ENCODE peak calls at places on chromosomes 5 and 9, in seven cellular contexts. Q is NT2/D1; T is ELR; J is anterior cingulate cortex; A is activated CD8-positive, alpha-beta T cell treated with anti-CD3 and anti-CD28 coated beads for 36 hours; U is KBM-7; P is AG09319. D is an unnamed sample.

GRCh38 chr5:154356256-154356655 is 89.5 kb upstream of the SAP30L start:
- DNase-seq in A (no peak), Q (no peak), T (peak; percentile 48), U (no peak), P (no peak), J (no peak), D (peak; percentile 54)

GRCh38 chr9:137813651-137814415 is 63.7 kb upstream of the CACNA1B start:
- DNase-seq in P (no peak), J (no peak), U (no peak), Q (no peak), T (no peak), A (no peak), D (no peak)

GRCh38 chr5:174751154-174751990 is 27.0 kb downstream of the MSX2 start:
- DNase-seq in T (no peak), U (no peak), Q (no peak), A (peak; percentile 7), P (no peak), J (peak; percentile 38), D (peak; percentile 65)

GRCh38 chr5:34622046-34622435 is 34.1 kb upstream of the RAI14 start:
- DNase-seq in J (no peak), P (peak; percentile 89), Q (no peak), A (no peak), U (no peak), T (no peak), D (no peak)

GRCh38 chr5:17331649-17332048 is 114.2 kb downstream of the BASP1 start:
- DNase-seq in T (no peak), J (no peak), U (no peak), Q (no peak), A (no peak), P (no peak), D (no peak)

GRCh38 chr9:114504341-114505186 is 709 bp downstream of the WHRN start:
- DNase-seq in P (no peak), T (peak; percentile 30), Q (no peak), J (peak; percentile 43), U (no peak), A (peak; percentile 54), D (peak; percentile 70)

GRCh38 chr5:763397-763796 is 21.1 kb downstream of the ZDHHC11B start:
- DNase-seq in A (no peak), J (no peak), P (no peak), U (no peak), Q (no peak), T (no peak), D (no peak)

GRCh38 chr5:139273572-139274264 is 19.8 kb upstream of the MATR3 start:
- DNase-seq in Q (peak; percentile 77), T (peak; percentile 95), U (peak; percentile 98), J (peak; percentile 82), P (peak; percentile 49), A (peak; percentile 90), D (peak; percentile 93)

GRCh38 chr9:86741311-86742215 is 205.7 kb downstream of the GAS1 start:
- DNase-seq in J (no peak), U (no peak), A (no peak), T (peak; percentile 62), Q (no peak), P (no peak), D (peak; percentile 90)

GRCh38 chr9:126386814-126387213 is 60.2 kb downstream of the MVB12B start:
- DNase-seq in J (no peak), A (no peak), T (no peak), Q (no peak), U (no peak), P (no peak), D (no peak)

GRCh38 chr5:169563369-169563768 is 20.2 kb upstream of the SPDL1 start:
- DNase-seq in A (no peak), P (no peak), Q (no peak), U (no peak), J (no peak), T (no peak), D (no peak)

GRCh38 chr9:131776036-131776435 is 36.2 kb upstream of the RAPGEF1 start:
- DNase-seq in A (no peak), Q (no peak), P (no peak), J (no peak), U (no peak), T (no peak), D (no peak)

GRCh38 chr9:134314950-134315715 is 11.1 kb upstream of the RXRA start:
- DNase-seq in P (no peak), A (no peak), T (no peak), Q (no peak), U (no peak), J (no peak), D (no peak)

GRCh38 chr9:42396318-42396717 is 212.9 kb downstream of the SPATA31A6 start:
- DNase-seq in P (no peak), T (no peak), J (no peak), U (no peak), A (no peak), Q (no peak), D (no peak)

GRCh38 chr9:136291306-136292025 is 12.4 kb downstream of the CCDC187 start:
- DNase-seq in A (no peak), T (no peak), P (no peak), J (no peak), Q (no peak), U (no peak), D (no peak)

GRCh38 chr9:92406506-92406905 is 2.1 kb upstream of the OGN start:
- DNase-seq in Q (no peak), P (no peak), A (peak; percentile 45), U (peak; percentile 76), J (no peak), T (no peak), D (no peak)

GRCh38 chr9:113274474-113275146 is 762 bp downstream of the CDC26 start:
- DNase-seq in T (peak; percentile 84), P (peak; percentile 22), U (peak; percentile 81), Q (peak; percentile 51), J (no peak), A (peak; percentile 36), D (peak; percentile 64)

GRCh38 chr9:115591584-115591984 is 473.6 kb upstream of the TNC start:
- DNase-seq in Q (peak; percentile 88), P (peak; percentile 99), U (peak; percentile 86), A (peak; percentile 7), T (peak; percentile 99), J (no peak), D (peak; percentile 98)

GRCh38 chr5:14488697-14489096 is 92.9 kb upstream of the OTULINL start:
- DNase-seq in U (no peak), T (no peak), Q (no peak), J (no peak), P (no peak), A (no peak), D (no peak)

GRCh38 chr5:134175874-134176522 is 752 bp downstream of the SKP1 start:
- DNase-seq in A (no peak), T (peak; percentile 54), J (no peak), P (no peak), U (peak; percentile 43), Q (peak; percentile 1), D (peak; percentile 37)

GRCh38 chr5:133471699-133472098 is 140.6 kb downstream of the FSTL4 start:
- DNase-seq in J (no peak), U (no peak), A (no peak), Q (no peak), T (no peak), P (no peak), D (no peak)

GRCh38 chr5:132952829-132953228 is 10.6 kb downstream of the AFF4 start:
- DNase-seq in Q (no peak), P (no peak), T (no peak), U (no peak), A (no peak), J (no peak), D (no peak)

GRCh38 chr5:133506165-133506564 is 106.2 kb downstream of the FSTL4 start:
- DNase-seq in U (no peak), T (no peak), A (no peak), J (no peak), Q (no peak), P (no peak), D (no peak)